ENCODE peak calls at places on chromosomes 5 and 9, in seven cellular contexts. V is tibial artery; J is activated T-helper 1 cell treated with anti-CD3 and anti-CD28 coated beads, Interleukin-2, amount 50 U/mL, for 16 hours; Z is mesothelial cell of epicardium; S is BJ; W is non-pigmented ciliary epithelial cell; G is myocyte. R is an unnamed sample.

GRCh38 chr9:13568851-13569618 is 289.5 kb upstream of the MPDZ start:
- DNase-seq in V (no peak), Z (no peak), S (no peak), G (peak), J (no peak), W (no peak), R (no peak)

GRCh38 chr5:122172207-122172606 is 42.9 kb downstream of the ZNF474 start:
- DNase-seq in G (no peak), V (no peak), Z (no peak), W (no peak), S (no peak), J (no peak), R (no peak)

GRCh38 chr5:440413-441180 is 2.4 kb upstream of the EXOC3 start:
- DNase-seq in S (no peak), V (peak), J (no peak), G (no peak), W (no peak), Z (no peak), R (no peak)

GRCh38 chr9:86405926-86406325 is 51.7 kb upstream of the TUT7 start:
- DNase-seq in G (peak), W (peak), J (no peak), Z (no peak), S (peak), V (no peak), R (peak)

GRCh38 chr9:5455181-5455580 is 4.8 kb downstream of the CD274 start:
- DNase-seq in G (peak), W (peak), J (no peak), Z (no peak), S (peak), V (no peak), R (no peak)

GRCh38 chr5:125059255-125060050 is 313.0 kb upstream of the ZNF608 start:
- DNase-seq in G (no peak), S (no peak), W (no peak), Z (no peak), V (no peak), J (no peak), R (no peak)

GRCh38 chr5:145633474-145633873 is 201.7 kb downstream of the PRELID2 start:
- DNase-seq in G (no peak), W (no peak), V (no peak), Z (no peak), S (no peak), J (no peak), R (no peak)

GRCh38 chr5:76690704-76691469 is 25.0 kb upstream of the F2R start:
- DNase-seq in Z (no peak), W (no peak), S (no peak), J (no peak), V (no peak), G (no peak), R (peak)

GRCh38 chr9:128150594-128151342 is 1.5 kb downstream of the LCN2 start:
- DNase-seq in G (no peak), W (no peak), Z (no peak), J (no peak), S (no peak), V (no peak), R (no peak)

R was measured in LNCaP clone FGC.